ENCODE peak calls at places on chromosomes 4 and X, in eight cellular contexts. One of them, this sample, is unnamed.

GRCh38 chrX:13828392-13828791 is 11.5 kb upstream of the GPM6B start:
- DNase-seq in NCI-H1105: no peak
- DNase-seq in amygdala: no peak
- DNase-seq in NCI-H1417 treated with DMSO at 0.1 percent for 48 hours: no peak
- DNase-seq in mesendoderm: no peak
- DNase-seq in CD4-positive, alpha-beta memory T cell: no peak
- DNase-seq in NCI-H748 treated with DMSO at 0.1 percent for 48 hours: no peak
- DNase-seq in stimulated activated CD4-positive, alpha-beta T cell treated with anti-CD3 and anti-CD28 coated beads, TNF-alpha, amount 100 ng/mL, for 4 hours: no peak
- DNase-seq in this sample: no peak

GRCh38 chr4:11954093-11954492 is 525.4 kb upstream of the HS3ST1 start:
- DNase-seq in NCI-H1105: no peak
- DNase-seq in amygdala: no peak
- DNase-seq in NCI-H1417 treated with DMSO at 0.1 percent for 48 hours: no peak
- DNase-seq in mesendoderm: peak
- DNase-seq in CD4-positive, alpha-beta memory T cell: no peak
- DNase-seq in NCI-H748 treated with DMSO at 0.1 percent for 48 hours: no peak
- DNase-seq in stimulated activated CD4-positive, alpha-beta T cell treated with anti-CD3 and anti-CD28 coated beads, TNF-alpha, amount 100 ng/mL, for 4 hours: no peak
- DNase-seq in this sample: peak

GRCh38 chr4:137635108-137635507 is 102.8 kb upstream of the PCDH18 start:
- DNase-seq in NCI-H1105: no peak
- DNase-seq in amygdala: no peak
- DNase-seq in NCI-H1417 treated with DMSO at 0.1 percent for 48 hours: no peak
- DNase-seq in mesendoderm: no peak
- DNase-seq in CD4-positive, alpha-beta memory T cell: no peak
- DNase-seq in NCI-H748 treated with DMSO at 0.1 percent for 48 hours: no peak
- DNase-seq in stimulated activated CD4-positive, alpha-beta T cell treated with anti-CD3 and anti-CD28 coated beads, TNF-alpha, amount 100 ng/mL, for 4 hours: no peak
- DNase-seq in this sample: no peak

GRCh38 chr4:173167793-173168395 is 717 bp upstream of the GALNT7 start:
- DNase-seq in NCI-H1105: peak
- DNase-seq in amygdala: no peak
- DNase-seq in NCI-H1417 treated with DMSO at 0.1 percent for 48 hours: no peak
- DNase-seq in mesendoderm: peak
- DNase-seq in CD4-positive, alpha-beta memory T cell: peak
- DNase-seq in NCI-H748 treated with DMSO at 0.1 percent for 48 hours: peak
- DNase-seq in stimulated activated CD4-positive, alpha-beta T cell treated with anti-CD3 and anti-CD28 coated beads, TNF-alpha, amount 100 ng/mL, for 4 hours: no peak
- DNase-seq in this sample: peak

GRCh38 chrX:120020305-120020704 is 57.2 kb downstream of the RHOXF2B start:
- DNase-seq in NCI-H1105: no peak
- DNase-seq in amygdala: no peak
- DNase-seq in NCI-H1417 treated with DMSO at 0.1 percent for 48 hours: no peak
- DNase-seq in mesendoderm: no peak
- DNase-seq in CD4-positive, alpha-beta memory T cell: no peak
- DNase-seq in NCI-H748 treated with DMSO at 0.1 percent for 48 hours: no peak
- DNase-seq in stimulated activated CD4-positive, alpha-beta T cell treated with anti-CD3 and anti-CD28 coated beads, TNF-alpha, amount 100 ng/mL, for 4 hours: no peak
- DNase-seq in this sample: no peak

GRCh38 chr4:26407466-26407865 is 82.8 kb downstream of the CCKAR start:
- DNase-seq in NCI-H1105: no peak
- DNase-seq in amygdala: no peak
- DNase-seq in NCI-H1417 treated with DMSO at 0.1 percent for 48 hours: no peak
- DNase-seq in mesendoderm: no peak
- DNase-seq in CD4-positive, alpha-beta memory T cell: no peak
- DNase-seq in NCI-H748 treated with DMSO at 0.1 percent for 48 hours: no peak
- DNase-seq in stimulated activated CD4-positive, alpha-beta T cell treated with anti-CD3 and anti-CD28 coated beads, TNF-alpha, amount 100 ng/mL, for 4 hours: no peak
- DNase-seq in this sample: no peak

GRCh38 chr4:100098681-100099080 is 91.6 kb downstream of the DDIT4L start:
- DNase-seq in NCI-H1105: no peak
- DNase-seq in amygdala: no peak
- DNase-seq in NCI-H1417 treated with DMSO at 0.1 percent for 48 hours: no peak
- DNase-seq in mesendoderm: peak
- DNase-seq in CD4-positive, alpha-beta memory T cell: no peak
- DNase-seq in NCI-H748 treated with DMSO at 0.1 percent for 48 hours: no peak
- DNase-seq in stimulated activated CD4-positive, alpha-beta T cell treated with anti-CD3 and anti-CD28 coated beads, TNF-alpha, amount 100 ng/mL, for 4 hours: no peak
- DNase-seq in this sample: no peak

GRCh38 chrX:134020910-134021309 is 35.5 kb upstream of the GPC3 start:
- DNase-seq in NCI-H1105: no peak
- DNase-seq in amygdala: no peak
- DNase-seq in NCI-H1417 treated with DMSO at 0.1 percent for 48 hours: no peak
- DNase-seq in mesendoderm: peak
- DNase-seq in CD4-positive, alpha-beta memory T cell: no peak
- DNase-seq in NCI-H748 treated with DMSO at 0.1 percent for 48 hours: no peak
- DNase-seq in stimulated activated CD4-positive, alpha-beta T cell treated with anti-CD3 and anti-CD28 coated beads, TNF-alpha, amount 100 ng/mL, for 4 hours: no peak
- DNase-seq in this sample: no peak